ENCODE peak calls at places on chromosomes 2 and 18, in five cellular contexts. One of them, this sample, is unnamed.

GRCh38 chr18:67475673-67476072 is 40.8 kb downstream of the DSEL start:
- DNase-seq in AG10803: peak; percentile 49
- DNase-seq in ovary: no peak
- DNase-seq in cardiac fibroblast: peak; percentile 36
- DNase-seq in thoracic aorta: no peak
- DNase-seq in this sample: no peak

GRCh38 chr2:223585691-223586090 is 16.5 kb downstream of the SCG2 start:
- DNase-seq in AG10803: peak; percentile 27
- DNase-seq in ovary: no peak
- DNase-seq in cardiac fibroblast: peak; percentile 64
- DNase-seq in thoracic aorta: no peak
- DNase-seq in this sample: no peak

GRCh38 chr2:239082425-239082824 is 234.5 kb downstream of the TWIST2 start:
- DNase-seq in AG10803: no peak
- DNase-seq in ovary: no peak
- DNase-seq in cardiac fibroblast: no peak
- DNase-seq in thoracic aorta: no peak
- DNase-seq in this sample: no peak

GRCh38 chr2:161592713-161593112 is 31.5 kb upstream of the SLC4A10 start:
- DNase-seq in AG10803: no peak
- DNase-seq in ovary: no peak
- DNase-seq in cardiac fibroblast: no peak
- DNase-seq in thoracic aorta: no peak
- DNase-seq in this sample: no peak

GRCh38 chr18:34794346-34794745 is 84.2 kb downstream of the DTNA start:
- DNase-seq in AG10803: no peak
- DNase-seq in ovary: no peak
- DNase-seq in cardiac fibroblast: no peak
- DNase-seq in thoracic aorta: no peak
- DNase-seq in this sample: no peak

GRCh38 chr18:8744656-8745055 is 39.3 kb downstream of the MTCL1 start:
- DNase-seq in AG10803: no peak
- DNase-seq in ovary: no peak
- DNase-seq in cardiac fibroblast: no peak
- DNase-seq in thoracic aorta: no peak
- DNase-seq in this sample: no peak

GRCh38 chr2:153875801-153876466 is 4.2 kb downstream of the GALNT13 start:
- DNase-seq in AG10803: no peak
- DNase-seq in ovary: no peak
- DNase-seq in cardiac fibroblast: no peak
- DNase-seq in thoracic aorta: no peak
- DNase-seq in this sample: no peak

GRCh38 chr2:143477724-143478443 is 348.7 kb downstream of the ARHGAP15 start:
- DNase-seq in AG10803: no peak
- DNase-seq in ovary: no peak
- DNase-seq in cardiac fibroblast: no peak
- DNase-seq in thoracic aorta: no peak
- DNase-seq in this sample: no peak

GRCh38 chr2:134181219-134181618 is 72.7 kb upstream of the MGAT5 start:
- DNase-seq in AG10803: no peak
- DNase-seq in ovary: no peak
- DNase-seq in cardiac fibroblast: no peak
- DNase-seq in thoracic aorta: no peak
- DNase-seq in this sample: no peak

GRCh38 chr18:64854112-64854511 is 705.2 kb upstream of the LINC00305 start:
- DNase-seq in AG10803: no peak
- DNase-seq in ovary: no peak
- DNase-seq in cardiac fibroblast: no peak
- DNase-seq in thoracic aorta: no peak
- DNase-seq in this sample: no peak

GRCh38 chr2:191165190-191165643 is 14.4 kb upstream of the STAT4 start:
- DNase-seq in AG10803: peak; percentile 72
- DNase-seq in ovary: no peak
- DNase-seq in cardiac fibroblast: peak; percentile 82
- DNase-seq in thoracic aorta: no peak
- DNase-seq in this sample: no peak

GRCh38 chr2:9288233-9288632 is 81.6 kb downstream of the ASAP2 start:
- DNase-seq in AG10803: peak; percentile 83
- DNase-seq in ovary: no peak
- DNase-seq in cardiac fibroblast: peak; percentile 83
- DNase-seq in thoracic aorta: no peak
- DNase-seq in this sample: peak; percentile 38

GRCh38 chr2:43345391-43345813 is 119.0 kb upstream of the ZFP36L2 start:
- DNase-seq in AG10803: no peak
- DNase-seq in ovary: no peak
- DNase-seq in cardiac fibroblast: peak; percentile 43
- DNase-seq in thoracic aorta: no peak
- DNase-seq in this sample: no peak

GRCh38 chr2:161681043-161681442 is 56.8 kb downstream of the SLC4A10 start:
- DNase-seq in AG10803: peak; percentile 38
- DNase-seq in ovary: no peak
- DNase-seq in cardiac fibroblast: peak; percentile 11
- DNase-seq in thoracic aorta: no peak
- DNase-seq in this sample: no peak

GRCh38 chr18:49666045-49666444 is 104.2 kb downstream of the LIPG start:
- DNase-seq in AG10803: peak; percentile 16
- DNase-seq in ovary: no peak
- DNase-seq in cardiac fibroblast: peak; percentile 32
- DNase-seq in thoracic aorta: no peak
- DNase-seq in this sample: no peak

GRCh38 chr2:40178971-40179370 is 272.9 kb downstream of the SLC8A1 start:
- DNase-seq in AG10803: peak; percentile 33
- DNase-seq in ovary: no peak
- DNase-seq in cardiac fibroblast: no peak
- DNase-seq in thoracic aorta: no peak
- DNase-seq in this sample: no peak

GRCh38 chr2:26469092-26469710 is 8.7 kb downstream of the OTOF start:
- DNase-seq in AG10803: peak; percentile 11
- DNase-seq in ovary: no peak
- DNase-seq in cardiac fibroblast: peak; percentile 58
- DNase-seq in thoracic aorta: no peak
- DNase-seq in this sample: no peak

GRCh38 chr2:2083113-2083757 is 247.8 kb downstream of the MYT1L start:
- DNase-seq in AG10803: no peak
- DNase-seq in ovary: no peak
- DNase-seq in cardiac fibroblast: no peak
- DNase-seq in thoracic aorta: no peak
- DNase-seq in this sample: no peak

GRCh38 chr2:46073540-46074018 is 223.6 kb upstream of the EPAS1 start:
- DNase-seq in AG10803: peak; percentile 98
- DNase-seq in ovary: no peak
- DNase-seq in cardiac fibroblast: peak; percentile 89
- DNase-seq in thoracic aorta: no peak
- DNase-seq in this sample: no peak

GRCh38 chr2:46774499-46775228 is 140.9 kb downstream of the MCFD2 start:
- DNase-seq in AG10803: peak; percentile 59
- DNase-seq in ovary: no peak
- DNase-seq in cardiac fibroblast: no peak
- DNase-seq in thoracic aorta: no peak
- DNase-seq in this sample: no peak

GRCh38 chr2:189253841-189254240 is 74.3 kb upstream of the COL5A2 start:
- DNase-seq in AG10803: no peak
- DNase-seq in ovary: no peak
- DNase-seq in cardiac fibroblast: no peak
- DNase-seq in thoracic aorta: no peak
- DNase-seq in this sample: no peak

GRCh38 chr2:218745559-218746469 is 35.2 kb downstream of the TTLL4 start:
- DNase-seq in AG10803: peak; percentile 40
- DNase-seq in ovary: no peak
- DNase-seq in cardiac fibroblast: peak; percentile 93
- DNase-seq in thoracic aorta: no peak
- DNase-seq in this sample: no peak

GRCh38 chr2:22340711-22341110 is 1044.3 kb upstream of the KLHL29 start:
- DNase-seq in AG10803: no peak
- DNase-seq in ovary: no peak
- DNase-seq in cardiac fibroblast: no peak
- DNase-seq in thoracic aorta: no peak
- DNase-seq in this sample: no peak

GRCh38 chr2:40455661-40456060 is 3.8 kb upstream of the SLC8A1 start:
- DNase-seq in AG10803: no peak
- DNase-seq in ovary: no peak
- DNase-seq in cardiac fibroblast: no peak
- DNase-seq in thoracic aorta: no peak
- DNase-seq in this sample: no peak

GRCh38 chr2:176130917-176131616 is 1.6 kb downstream of the HOXD8 start:
- DNase-seq in AG10803: no peak
- DNase-seq in ovary: no peak
- DNase-seq in cardiac fibroblast: no peak
- DNase-seq in thoracic aorta: no peak
- DNase-seq in this sample: no peak

GRCh38 chr2:144325086-144325485 is 194.8 kb downstream of the ZEB2 start:
- DNase-seq in AG10803: no peak
- DNase-seq in ovary: no peak
- DNase-seq in cardiac fibroblast: no peak
- DNase-seq in thoracic aorta: no peak
- DNase-seq in this sample: no peak

GRCh38 chr2:19774788-19775156 is 127.0 kb downstream of the TTC32 start:
- DNase-seq in AG10803: no peak
- DNase-seq in ovary: no peak
- DNase-seq in cardiac fibroblast: no peak
- DNase-seq in thoracic aorta: no peak
- DNase-seq in this sample: no peak
- TF ChIP-seq CTCF in AG10803: peak; percentile 10
- TF ChIP-seq CTCF in ovary: no peak
- TF ChIP-seq CTCF in cardiac fibroblast: no peak
- TF ChIP-seq CTCF in thoracic aorta: no peak
- TF ChIP-seq CTCF in this sample: no peak

DNA sequence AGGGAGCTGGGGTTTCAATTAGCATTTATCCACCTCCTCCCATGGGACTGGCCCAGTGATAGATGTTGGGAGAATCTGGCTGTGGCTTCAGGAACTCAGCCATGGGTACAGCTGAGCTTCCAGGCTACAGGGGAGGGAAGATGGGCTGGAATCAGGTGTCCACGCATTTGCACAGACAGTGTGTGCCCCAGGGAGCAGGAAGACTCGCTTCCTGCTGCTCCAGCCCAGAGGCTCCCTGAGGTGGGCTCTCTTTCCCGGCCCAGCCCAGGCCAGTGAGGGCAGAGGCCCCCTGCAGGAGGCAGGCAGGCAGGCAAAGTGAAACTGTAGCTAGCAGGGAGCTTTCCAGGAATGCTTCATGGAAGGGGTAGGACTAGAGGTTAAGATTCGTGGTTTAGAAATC is 28.7 kb downstream of the DYSF start:
- DNase-seq in AG10803: no peak
- DNase-seq in ovary: no peak
- DNase-seq in cardiac fibroblast: no peak
- DNase-seq in thoracic aorta: no peak
- DNase-seq in this sample: no peak
- TF ChIP-seq CTCF in AG10803: no peak
- TF ChIP-seq CTCF in ovary: no peak
- TF ChIP-seq CTCF in cardiac fibroblast: peak; percentile 2
- TF ChIP-seq CTCF in thoracic aorta: no peak
- TF ChIP-seq CTCF in this sample: no peak

DNA sequence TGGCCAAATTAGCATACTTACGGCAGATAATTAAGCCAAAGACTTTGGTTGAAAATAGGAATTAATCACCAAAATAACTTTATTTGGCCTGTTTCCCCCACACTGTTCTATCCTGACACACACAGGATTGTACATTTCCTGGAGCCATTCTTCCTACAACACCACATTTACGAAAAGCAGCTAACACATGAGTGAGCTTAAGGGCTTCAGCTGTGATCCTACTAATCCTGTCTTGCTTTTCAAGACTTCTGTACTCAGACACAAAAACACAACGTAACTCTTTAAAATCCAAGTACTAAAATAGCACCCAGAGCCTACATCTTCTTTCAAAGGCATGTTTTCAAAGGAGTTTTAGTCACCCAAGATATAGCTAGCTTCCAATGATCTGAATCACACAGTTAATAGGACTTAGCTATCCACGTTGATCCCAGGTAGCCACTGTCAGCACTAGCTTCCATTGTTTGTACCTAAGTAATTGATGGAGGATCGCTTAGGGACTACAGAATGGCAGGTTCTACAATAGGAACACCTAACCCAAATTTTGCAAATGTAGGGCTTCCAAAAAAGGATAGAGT is 42.8 kb upstream of the TTC39C start:
- DNase-seq in AG10803: no peak
- DNase-seq in ovary: no peak
- DNase-seq in cardiac fibroblast: no peak
- DNase-seq in thoracic aorta: no peak
- DNase-seq in this sample: no peak
- TF ChIP-seq CTCF in AG10803: no peak
- TF ChIP-seq CTCF in ovary: no peak
- TF ChIP-seq CTCF in cardiac fibroblast: no peak
- TF ChIP-seq CTCF in thoracic aorta: no peak
- TF ChIP-seq CTCF in this sample: no peak

GRCh38 chr2:220163486-220163885 is 536.1 kb downstream of the SLC4A3 start:
- DNase-seq in AG10803: no peak
- DNase-seq in ovary: no peak
- DNase-seq in cardiac fibroblast: no peak
- DNase-seq in thoracic aorta: no peak
- DNase-seq in this sample: no peak
- TF ChIP-seq CTCF in AG10803: no peak
- TF ChIP-seq CTCF in ovary: no peak
- TF ChIP-seq CTCF in cardiac fibroblast: no peak
- TF ChIP-seq CTCF in thoracic aorta: no peak
- TF ChIP-seq CTCF in this sample: no peak

DNA sequence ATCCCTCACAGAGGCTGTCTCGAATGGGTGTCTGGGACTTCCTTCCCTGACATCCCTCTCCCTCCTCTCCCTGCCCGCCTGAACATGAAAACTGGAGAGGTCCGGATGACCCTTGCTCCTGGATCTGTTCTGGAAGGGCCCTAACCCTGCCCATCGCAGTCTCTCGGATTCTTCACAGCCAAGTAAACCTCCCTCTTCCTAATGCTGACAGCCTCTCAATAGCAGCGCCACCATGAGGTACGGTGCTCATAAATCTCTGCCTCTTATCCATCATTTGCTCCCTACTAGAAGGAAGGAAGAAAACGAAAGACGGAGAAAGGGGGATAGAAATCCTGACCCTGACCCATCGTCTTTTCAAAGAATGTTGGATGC is 257.9 kb downstream of the BCL11A start:
- DNase-seq in AG10803: no peak
- DNase-seq in ovary: no peak
- DNase-seq in cardiac fibroblast: no peak
- DNase-seq in thoracic aorta: no peak
- DNase-seq in this sample: no peak
- TF ChIP-seq CTCF in AG10803: no peak
- TF ChIP-seq CTCF in ovary: no peak
- TF ChIP-seq CTCF in cardiac fibroblast: no peak
- TF ChIP-seq CTCF in thoracic aorta: no peak
- TF ChIP-seq CTCF in this sample: no peak

GRCh38 chr2:65974067-65974723 is 460.7 kb upstream of the MEIS1 start:
- DNase-seq in AG10803: no peak
- DNase-seq in ovary: no peak
- DNase-seq in cardiac fibroblast: no peak
- DNase-seq in thoracic aorta: no peak
- DNase-seq in this sample: no peak
- TF ChIP-seq CTCF in AG10803: no peak
- TF ChIP-seq CTCF in ovary: no peak
- TF ChIP-seq CTCF in cardiac fibroblast: no peak
- TF ChIP-seq CTCF in thoracic aorta: no peak
- TF ChIP-seq CTCF in this sample: no peak

This sample was measured in ascending aorta.